ENCODE peak calls at places on chromosomes 1 and 21, in five cellular contexts. B is A549, F is fibroblast of lung, N is cardiac fibroblast, S is thoracic aorta. X is an unnamed sample.
A peak's percentile ranks its signal among the peaks of the same experiment; 100 is the strongest.

GRCh38 chr1:224615861-224616760 is at the start of gene CNIH3:
- DNase-seq in B (peak; percentile 43), F (peak; percentile 83), N (peak; percentile 65), S (no peak), X (no peak)

GRCh38 chr1:204084247-204084772 is 11.4 kb downstream of the SOX13 start:
- DNase-seq in B (no peak), F (no peak), N (no peak), S (no peak), X (no peak)

GRCh38 chr1:19734056-19734455 is 65.7 kb downstream of the TMCO4 start:
- DNase-seq in B (no peak), F (no peak), N (no peak), S (no peak), X (no peak)

GRCh38 chr1:154353460-154353904 is 28.2 kb downstream of the ATP8B2 start:
- DNase-seq in B (no peak), F (peak; percentile 63), N (peak; percentile 71), S (no peak), X (no peak)

GRCh38 chr1:200866521-200866920 is 6.3 kb upstream of the GPR25 start:
- DNase-seq in B (no peak), F (peak; percentile 18), N (peak; percentile 14), S (no peak), X (no peak)

GRCh38 chr1:151716771-151717631 is at the start of gene CELF3:
- DNase-seq in B (no peak), F (peak; percentile 17), N (no peak), S (no peak), X (no peak)

GRCh38 chr1:230618537-230618936 is 23.7 kb upstream of the COG2 start:
- DNase-seq in B (no peak), F (no peak), N (no peak), S (no peak), X (no peak)

GRCh38 chr21:36589352-36589971 is 109.5 kb upstream of the SIM2 start:
- DNase-seq in B (no peak), F (peak; percentile 54), N (peak; percentile 65), S (no peak), X (no peak)

GRCh38 chr1:173946380-173946921 is 29.3 kb upstream of the SERPINC1 start:
- DNase-seq in B (no peak), F (no peak), N (peak; percentile 27), S (no peak), X (no peak)

GRCh38 chr1:239868117-239868516 is 223.6 kb upstream of the FMN2 start:
- DNase-seq in B (no peak), F (no peak), N (no peak), S (no peak), X (no peak)

GRCh38 chr21:31696424-31696823 is 35.5 kb downstream of the SCAF4 start:
- DNase-seq in B (no peak), F (no peak), N (no peak), S (no peak), X (no peak)

GRCh38 chr1:36118805-36119204 is 6.2 kb downstream of the COL8A2 start:
- DNase-seq in B (no peak), F (no peak), N (no peak), S (no peak), X (no peak)

GRCh38 chr1:37434292-37434907 is 40.0 kb upstream of the ZC3H12A start:
- DNase-seq in B (peak; percentile 77), F (peak; percentile 33), N (peak; percentile 58), S (no peak), X (no peak)

GRCh38 chr1:14259191-14259757 is 339.2 kb upstream of the KAZN start:
- DNase-seq in B (no peak), F (peak; percentile 83), N (no peak), S (no peak), X (no peak)

GRCh38 chr21:15797577-15798363 is 68.0 kb downstream of the USP25 start:
- DNase-seq in B (no peak), F (no peak), N (no peak), S (no peak), X (no peak)

GRCh38 chr1:70487910-70488665 is 77.0 kb downstream of the CTH start:
- DNase-seq in B (no peak), F (peak; percentile 40), N (peak; percentile 57), S (no peak), X (no peak)

GRCh38 chr1:243731301-243731891 is 118.6 kb downstream of the AKT3 start:
- DNase-seq in B (no peak), F (peak; percentile 78), N (peak; percentile 80), S (no peak), X (no peak)

GRCh38 chr21:30831194-30831765 is 1.7 kb upstream of the KRTAP7-1 start:
- DNase-seq in B (no peak), F (no peak), N (peak; percentile 22), S (no peak), X (no peak)

GRCh38 chr1:168842916-168843315 is 113.9 kb upstream of the DPT start:
- DNase-seq in B (no peak), F (no peak), N (no peak), S (no peak), X (no peak)

GRCh38 chr1:209807509-209807908 is 1.6 kb upstream of the IRF6 start:
- DNase-seq in B (no peak), F (peak; percentile 34), N (peak; percentile 15), S (no peak), X (no peak)

GRCh38 chr1:228933753-228934152 is 198.5 kb downstream of the RHOU start:
- DNase-seq in B (no peak), F (no peak), N (no peak), S (no peak), X (no peak)

GRCh38 chr1:228349701-228350171 is 56.9 kb downstream of the TRIM11 start:
- DNase-seq in B (no peak), F (no peak), N (no peak), S (no peak), X (no peak)

GRCh38 chr1:97412737-97413136 is 508.1 kb downstream of the DPYD start:
- DNase-seq in B (no peak), F (no peak), N (peak; percentile 53), S (no peak), X (no peak)

GRCh38 chr1:209983953-209984352 is 45.9 kb downstream of the SYT14 start:
- DNase-seq in B (no peak), F (no peak), N (no peak), S (no peak), X (no peak)

GRCh38 chr1:65512967-65513777 is 92.7 kb downstream of the LEPR start:
- DNase-seq in B (no peak), F (no peak), N (peak; percentile 19), S (no peak), X (no peak)

GRCh38 chr21:46551636-46552241 is 53.1 kb downstream of the S100B start:
- DNase-seq in B (no peak), F (no peak), N (no peak), S (no peak), X (no peak)

GRCh38 chr21:34022557-34023335 is 50.6 kb upstream of the MRPS6 start:
- DNase-seq in B (no peak), F (no peak), N (no peak), S (no peak), X (no peak)

GRCh38 chr1:167661527-167662436 is 31.8 kb downstream of the RCSD1 start:
- DNase-seq in B (peak; percentile 47), F (peak; percentile 88), N (peak; percentile 96), S (no peak), X (peak; percentile 87)

GRCh38 chr1:115429884-115430283 is 91.8 kb upstream of the NGF start:
- DNase-seq in B (no peak), F (no peak), N (peak; percentile 38), S (no peak), X (no peak)

DNA sequence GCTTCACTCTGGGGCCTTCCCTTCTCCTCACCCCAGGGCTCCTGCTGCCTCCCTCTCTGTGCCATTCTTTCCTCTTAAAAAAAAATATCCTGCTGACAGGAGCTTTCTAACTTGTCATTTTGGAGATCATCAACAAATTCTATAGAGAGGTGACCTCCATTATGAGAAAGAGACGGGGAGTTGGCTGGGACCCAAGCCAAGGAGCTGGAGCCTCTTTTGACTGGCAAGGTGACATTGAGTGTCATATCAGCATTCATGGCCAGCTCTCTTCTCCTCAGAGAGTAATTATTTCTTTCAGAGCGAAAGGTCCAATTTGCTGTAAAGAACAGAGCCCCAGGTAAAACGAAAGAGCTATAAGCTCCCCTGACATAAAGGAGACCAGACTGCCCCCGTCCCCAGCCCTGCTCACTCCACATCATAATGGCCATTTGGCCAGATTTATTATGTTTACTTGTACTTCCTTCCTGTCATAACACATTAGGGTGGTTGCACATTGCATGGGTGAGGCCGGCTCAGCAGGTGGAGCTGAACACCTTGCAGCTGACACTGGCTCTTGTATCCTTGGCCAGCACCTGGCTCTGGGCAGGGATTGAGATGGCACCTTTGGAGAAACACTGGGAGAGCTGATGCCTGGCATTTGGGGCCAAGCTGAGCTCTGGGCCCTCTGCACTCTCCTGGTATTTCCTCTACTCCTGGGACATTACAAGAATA is 404.0 kb upstream of the VAMP3 start:
- DNase-seq in B (no peak), F (no peak), N (no peak), S (no peak), X (no peak)
- TF ChIP-seq CTCF in B (no peak), F (no peak), N (no peak), S (no peak), X (no peak)

GRCh38 chr1:226643701-226644540 is 95.2 kb downstream of the ITPKB start:
- DNase-seq in B (no peak), F (no peak), N (no peak), S (no peak), X (no peak)
- H3K4me3 ChIP-seq in B (no peak overlapping the region), F (no peak overlapping the region), N (no peak overlapping the region), S (no peak overlapping the region), X (no peak overlapping the region)

DNA sequence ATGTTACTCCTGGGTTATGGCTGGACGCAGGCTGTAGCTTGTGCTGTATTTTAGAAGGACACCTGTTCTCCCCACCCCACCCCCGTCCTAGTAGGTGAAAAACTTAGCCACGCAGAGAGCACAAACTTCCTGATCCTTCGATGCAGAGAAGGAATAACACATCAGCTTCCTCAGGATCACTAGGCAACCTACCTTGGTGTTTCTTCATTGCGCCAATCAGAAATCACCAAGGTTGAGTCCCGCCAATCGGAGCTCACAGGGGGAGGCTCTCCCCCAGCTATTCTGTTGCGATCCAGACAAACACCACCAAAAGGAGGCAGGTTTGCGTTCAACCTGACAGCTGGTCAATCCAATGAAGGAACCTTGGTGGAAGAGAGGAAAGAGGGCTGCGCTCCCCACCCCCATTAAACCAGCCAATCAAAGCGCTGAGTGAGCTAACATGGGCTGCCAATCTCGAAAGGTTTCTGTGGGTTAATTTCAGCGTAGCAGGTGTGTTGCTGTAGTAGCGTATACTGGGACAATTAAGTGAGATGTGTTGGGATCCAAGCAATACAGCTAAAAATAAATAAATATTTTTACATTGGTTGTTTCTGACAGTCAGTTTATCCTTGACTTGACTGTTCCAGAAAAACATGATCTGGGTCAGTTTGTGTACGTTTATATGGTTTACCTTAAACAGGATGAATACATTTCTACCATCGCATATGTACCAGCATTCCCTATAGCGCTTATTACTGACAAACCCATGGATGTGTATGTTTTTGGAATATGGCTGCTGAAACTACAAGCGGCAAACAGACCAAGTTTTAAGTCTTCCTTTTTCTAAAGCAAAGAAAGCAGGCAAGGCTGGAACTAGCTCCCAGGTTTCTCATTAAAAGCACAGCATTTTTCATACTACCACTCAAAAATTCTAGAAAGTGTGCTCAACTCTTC is at the start of gene GOLPH3L:
- DNase-seq in B (peak; percentile 92), F (peak; percentile 98), N (peak; percentile 99), S (peak; percentile 77), X (peak; percentile 88)
- TF ChIP-seq CTCF in B (no peak), F (peak; percentile 29), N (peak; percentile 16), S (no peak), X (peak; percentile 28)

DNA sequence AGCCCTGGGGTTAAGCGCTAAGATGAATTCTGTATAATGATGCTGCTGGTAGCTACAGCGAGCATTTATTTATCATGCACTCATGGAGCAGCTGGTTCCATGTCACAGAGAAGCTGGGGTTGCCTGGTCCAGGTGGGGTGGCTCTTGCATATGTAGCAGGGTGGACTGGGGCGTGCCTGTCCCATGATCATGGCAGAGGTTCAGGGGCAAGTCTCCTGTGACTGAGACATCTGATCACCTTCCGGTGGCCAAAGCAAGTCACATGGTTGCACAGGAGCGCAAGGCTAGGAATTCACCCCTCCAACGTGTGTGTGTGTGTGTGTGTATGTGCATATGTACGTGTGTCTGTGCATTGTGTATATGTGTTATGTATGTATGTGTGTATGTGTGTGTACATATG is 15.5 kb upstream of the KCNAB2 start:
- DNase-seq in B (no peak), F (no peak), N (no peak), S (no peak), X (no peak)
- H3K4me3 ChIP-seq in B (no peak overlapping the region), F (no peak overlapping the region), N (no peak overlapping the region), S (no peak overlapping the region), X (no peak overlapping the region)

X was measured in AG04449.